ENCODE peak calls at places on chromosomes 6 and 20, in six cellular contexts. Q is endothelial cell, C is epithelial cell of esophagus, I is lower lobe of right lung, J is left lung, S is pancreas. R is an unnamed sample.

GRCh38 chr6:169556758-169557505 is 144.9 kb downstream of the WDR27 start:
- DNase-seq in C (no peak), S (no peak), Q (no peak), I (no peak), J (no peak), R (no peak)

GRCh38 chr6:75855047-75855446 is 106.0 kb downstream of the MYO6 start:
- DNase-seq in S (no peak), I (no peak), J (no peak), C (peak; percentile 60), Q (peak; percentile 29), R (no peak)

GRCh38 chr6:158039571-158040050 is 57.9 kb downstream of the SYNJ2 start:
- DNase-seq in J (no peak), I (peak; percentile 49), Q (no peak), S (peak; percentile 43), C (no peak), R (no peak)

GRCh38 chr6:126444874-126445273 is 105.0 kb downstream of the CENPW start:
- DNase-seq in C (no peak), I (no peak), J (no peak), Q (no peak), S (no peak), R (no peak)

GRCh38 chr20:2729251-2729713 is 36.7 kb downstream of the EBF4 start:
- DNase-seq in Q (no peak), C (no peak), J (no peak), S (no peak), I (no peak), R (no peak)

GRCh38 chr6:150881911-150882481 is 16.5 kb downstream of the MTHFD1L start:
- DNase-seq in J (no peak), Q (peak; percentile 40), S (no peak), C (peak; percentile 86), I (no peak), R (no peak)

GRCh38 chr6:111605100-111605748 is 454 bp downstream of the TRAF3IP2 start:
- DNase-seq in I (peak; percentile 78), S (no peak), J (peak; percentile 69), Q (peak; percentile 38), C (peak; percentile 49), R (peak; percentile 54)

GRCh38 chr6:81612136-81612535 is 140.3 kb downstream of the TENT5A start:
- DNase-seq in S (no peak), I (no peak), Q (no peak), J (no peak), C (no peak), R (no peak)

GRCh38 chr6:119119989-119120388 is 41.5 kb upstream of the FAM184A start:
- DNase-seq in J (no peak), S (no peak), I (no peak), Q (no peak), C (peak; percentile 71), R (no peak)

GRCh38 chr6:78629154-78629721 is 238.1 kb upstream of the IRAK1BP1 start:
- DNase-seq in I (no peak), Q (peak; percentile 14), S (peak; percentile 55), C (peak; percentile 25), J (no peak), R (no peak)

GRCh38 chr20:23160536-23161243 is 74.6 kb upstream of the CD93 start:
- DNase-seq in I (no peak), C (peak; percentile 42), J (no peak), Q (no peak), S (no peak), R (no peak)

GRCh38 chr6:85192186-85192585 is 257.7 kb upstream of the NT5E start:
- DNase-seq in I (no peak), J (no peak), C (no peak), Q (no peak), S (no peak), R (no peak)

GRCh38 chr20:39429716-39430115 is 467.6 kb downstream of the DHX35 start:
- DNase-seq in Q (peak; percentile 4), S (no peak), C (peak; percentile 1), I (no peak), J (no peak), R (no peak)

GRCh38 chr20:35318502-35319157 is 26.4 kb upstream of the FAM83C start:
- DNase-seq in I (no peak), S (no peak), J (no peak), Q (no peak), C (peak; percentile 97), R (no peak)

GRCh38 chr20:53555081-53555480 is 38.6 kb downstream of the ZNF217 start:
- DNase-seq in S (no peak), J (no peak), C (no peak), Q (no peak), I (no peak), R (no peak)

GRCh38 chr6:128600397-128600951 is 80.1 kb upstream of the PTPRK start:
- DNase-seq in J (no peak), I (no peak), Q (peak; percentile 23), S (no peak), C (peak; percentile 78), R (no peak)

GRCh38 chr6:46010771-46011170 is 4.9 kb downstream of the CLIC5 start:
- DNase-seq in J (no peak), S (no peak), C (no peak), I (no peak), Q (no peak), R (no peak)

GRCh38 chr20:64188682-64189529 is 24.7 kb downstream of the MYT1 start:
- DNase-seq in C (peak; percentile 46), J (no peak), Q (peak; percentile 35), S (no peak), I (no peak), R (no peak)

GRCh38 chr6:85372188-85372914 is 77.5 kb upstream of the NT5E start:
- DNase-seq in S (no peak), J (no peak), C (no peak), I (no peak), Q (no peak), R (no peak)

GRCh38 chr20:15200139-15200538 is 862.7 kb upstream of the FLRT3 start:
- DNase-seq in Q (no peak), S (no peak), I (no peak), J (no peak), C (peak; percentile 33), R (no peak)

GRCh38 chr6:116465246-116465645 is 4.1 kb downstream of the CALHM6 start:
- DNase-seq in Q (no peak), J (no peak), S (no peak), I (peak; percentile 64), C (no peak), R (no peak)

GRCh38 chr6:132798820-132799538 is 542 bp upstream of the SLC18B1 start:
- DNase-seq in J (peak; percentile 78), I (peak; percentile 80), Q (peak; percentile 72), C (peak; percentile 88), S (peak; percentile 83), R (peak; percentile 71)

GRCh38 chr6:37655666-37656065 is 42.0 kb downstream of the MDGA1 start:
- DNase-seq in C (no peak), J (no peak), I (no peak), Q (no peak), S (no peak), R (no peak)

GRCh38 chr6:37654727-37655500 is 42.8 kb downstream of the MDGA1 start:
- DNase-seq in Q (no peak), C (no peak), J (no peak), S (no peak), I (no peak), R (no peak)

GRCh38 chr6:37659561-37659960 is 38.1 kb downstream of the MDGA1 start:
- DNase-seq in C (no peak), J (no peak), Q (no peak), I (no peak), S (no peak), R (no peak)

GRCh38 chr6:37658121-37658520 is 39.6 kb downstream of the MDGA1 start:
- DNase-seq in I (no peak), J (no peak), S (no peak), C (no peak), Q (no peak), R (no peak)

GRCh38 chr6:37657117-37657886 is 40.4 kb downstream of the MDGA1 start:
- DNase-seq in S (no peak), C (peak; percentile 98), I (no peak), J (no peak), Q (no peak), R (no peak)
- TF ChIP-seq CTCF in S (no peak), C (no peak), I (no peak), J (no peak), Q (no peak), R (no peak)

GRCh38 chr6:3330199-3330598 is 71.5 kb downstream of the PSMG4 start:
- DNase-seq in J (no peak), Q (no peak), C (no peak), S (no peak), I (no peak), R (no peak)
- TF ChIP-seq CTCF in J (no peak), Q (peak; percentile 35), C (no peak), S (no peak), I (no peak), R (no peak)

GRCh38 chr6:161218222-161218621 is 55.6 kb downstream of the AGPAT4 start:
- DNase-seq in C (no peak), J (no peak), Q (no peak), S (no peak), I (no peak), R (no peak)
- TF ChIP-seq CTCF in C (peak; percentile 3), J (no peak), Q (no peak), S (no peak), I (no peak), R (no peak)

GRCh38 chr20:10404023-10404628 is 29.9 kb downstream of the MKKS start:
- DNase-seq in C (no peak), I (no peak), Q (no peak), S (no peak), J (no peak), R (no peak)

GRCh38 chr20:10402938-10403593 is 31.0 kb downstream of the MKKS start:
- DNase-seq in S (no peak), Q (no peak), C (no peak), J (no peak), I (no peak), R (no peak)

GRCh38 chr20:10408427-10408826 is 25.6 kb downstream of the MKKS start:
- DNase-seq in C (no peak), J (no peak), S (no peak), Q (no peak), I (no peak), R (no peak)

DNA sequence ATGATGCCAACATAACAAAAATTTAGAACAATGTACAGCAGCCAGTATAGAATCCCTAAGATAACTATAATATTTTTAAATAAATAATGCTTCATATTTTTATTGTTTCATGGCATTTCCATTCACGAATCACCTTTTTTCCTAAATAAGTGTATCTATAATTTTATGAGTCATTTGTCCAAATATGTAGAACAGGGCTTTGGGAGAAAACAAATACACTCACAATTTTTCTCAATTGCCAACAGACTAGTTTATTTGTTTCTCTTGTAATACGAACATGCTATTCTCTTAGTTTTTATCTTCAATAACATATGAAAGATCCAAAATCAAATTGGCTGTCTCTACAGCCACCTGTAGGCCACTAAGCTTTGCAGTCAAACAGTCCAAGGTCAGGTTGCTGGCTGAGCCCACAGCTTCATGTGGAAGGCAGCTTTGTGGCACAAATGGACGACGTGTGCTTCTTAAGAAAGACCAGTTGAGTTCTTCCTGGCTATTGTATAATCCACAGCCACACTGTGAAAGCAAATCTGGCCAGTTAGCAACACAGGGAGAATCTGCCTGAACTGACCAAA is 29.0 kb downstream of the MKKS start:
- DNase-seq in Q (no peak), C (no peak), I (no peak), S (no peak), J (no peak), R (no peak)
- TF ChIP-seq CTCF in Q (no peak), C (no peak), I (no peak), S (no peak), J (no peak), R (no peak)